ENCODE peak calls at places on chromosomes 16 and 17, in nine cellular contexts. W is astrocyte of the hippocampus; A is heart right ventricle; H is NCI-H146; P is body of pancreas; V is NCI-H2081; I is non-pigmented ciliary epithelial cell; U is NB4; C is stimulated activated CD8-positive, alpha-beta memory T cell treated with anti-CD3 and anti-CD28 coated beads, Interleukin-15, amount 100 ng/mL, for 4 hours. F is an unnamed sample.

GRCh38 chr17:77451894-77452852 is 311.4 kb downstream of the SEC14L1 start:
- DNase-seq in A (peak), I (no peak), W (peak), P (peak), V (no peak), C (no peak), H (peak), U (peak), F (peak)

GRCh38 chr16:83682858-83683235 is 124.9 kb upstream of the HSBP1 start:
- DNase-seq in H (no peak), W (no peak), U (no peak), A (no peak), P (no peak), V (no peak), C (no peak), I (no peak), F (no peak)

GRCh38 chr16:57744646-57744903 is 9.0 kb downstream of the KATNB1 start:
- DNase-seq in I (no peak), C (no peak), V (no peak), P (no peak), U (no peak), A (no peak), W (no peak), H (no peak), F (no peak)

GRCh38 chr17:6666077-6666521 is 14.5 kb downstream of the C17orf100 start:
- DNase-seq in W (peak), V (peak), C (no peak), H (peak), I (peak), A (peak), U (peak), P (peak), F (peak)

GRCh38 chr17:40179923-40180659 is 2.8 kb downstream of the RAPGEFL1 start:
- DNase-seq in A (no peak), C (no peak), P (no peak), W (peak), V (no peak), I (no peak), H (no peak), U (peak), F (no peak)

GRCh38 chr16:77435240-77435819 is 496 bp upstream of the ADAMTS18 start:
- DNase-seq in I (no peak), V (no peak), P (no peak), H (no peak), U (no peak), W (peak), A (no peak), C (no peak), F (no peak)

GRCh38 chr17:7914771-7915610 is 1.1 kb downstream of the RNF227 start:
- DNase-seq in W (no peak), V (no peak), H (no peak), U (no peak), C (no peak), A (no peak), P (peak), I (no peak), F (no peak)

GRCh38 chr17:19724501-19725420 is 8.4 kb upstream of the SLC47A2 start:
- DNase-seq in I (no peak), H (no peak), P (peak), U (peak), A (peak), W (no peak), V (no peak), C (peak), F (no peak)

GRCh38 chr17:34413443-34414076 is 50.5 kb upstream of the CCL1 start:
- DNase-seq in C (no peak), W (no peak), I (no peak), A (no peak), U (peak), V (no peak), P (no peak), H (no peak), F (no peak)